ENCODE peak calls at places on chromosomes 4 and X, in eight cellular contexts. G, P, X, D, A, R, L and J are unnamed samples.

GRCh38 chr4:1727117-1728031 is 6.1 kb downstream of the TACC3 start:
- DNase-seq in A (peak), L (no peak), P (no peak), X (no peak), D (peak), R (peak), G (peak), J (no peak)

GRCh38 chrX:102517331-102517730 is 792 bp upstream of the TMSB15A start:
- DNase-seq in D (no peak), A (no peak), P (no peak), X (no peak), L (peak), G (no peak), R (peak), J (no peak)

GRCh38 chr4:3413675-3414420 is 27.9 kb upstream of the HGFAC start:
- DNase-seq in A (no peak), G (no peak), R (no peak), P (no peak), X (no peak), L (no peak), D (no peak), J (no peak)

GRCh38 chrX:138853936-138854335 is 142.4 kb upstream of the FGF13 start:
- DNase-seq in A (no peak), R (no peak), X (no peak), G (no peak), L (no peak), P (no peak), D (no peak), J (no peak)

GRCh38 chr4:38119663-38120374 is 159.6 kb downstream of the PTTG2 start:
- DNase-seq in A (no peak), X (no peak), D (peak), R (peak), G (peak), L (no peak), P (no peak), J (no peak)

GRCh38 chr4:143389543-143390195 is 53.0 kb downstream of the GAB1 start:
- DNase-seq in L (no peak), P (no peak), A (no peak), G (no peak), X (no peak), R (no peak), D (peak), J (no peak)

GRCh38 chr4:69095301-69095731 is 958 bp upstream of the UGT2B7 start:
- DNase-seq in G (no peak), R (no peak), X (no peak), D (peak), L (no peak), A (peak), P (no peak), J (no peak)

GRCh38 chrX:65987856-65988255 is 52.0 kb downstream of the VSIG4 start:
- DNase-seq in D (no peak), X (no peak), G (no peak), L (no peak), R (no peak), P (no peak), A (no peak), J (no peak)

GRCh38 chr4:85520765-85521749 is 46.1 kb downstream of the ARHGAP24 start:
- DNase-seq in R (no peak), A (no peak), X (no peak), P (no peak), G (peak), D (no peak), L (no peak), J (no peak)

GRCh38 chr4:42519803-42520417 is 122.6 kb downstream of the SHISA3 start:
- DNase-seq in P (no peak), G (no peak), R (peak), D (peak), A (peak), L (peak), X (peak), J (no peak)

GRCh38 chr4:26780524-26780923 is 80.1 kb upstream of the STIM2 start:
- DNase-seq in P (no peak), A (no peak), D (peak), L (no peak), R (peak), X (no peak), G (no peak), J (no peak)

GRCh38 chrX:109390556-109390955 is 91.3 kb downstream of the GUCY2F start:
- DNase-seq in A (no peak), L (no peak), G (no peak), P (no peak), R (no peak), D (peak), X (no peak), J (no peak)

GRCh38 chr4:44447563-44448504 is 775 bp downstream of the KCTD8 start:
- DNase-seq in X (no peak), P (no peak), L (peak), G (peak), R (peak), A (no peak), D (peak), J (no peak)

GRCh38 chr4:92231511-92231910 is 72.3 kb upstream of the GRID2 start:
- DNase-seq in X (no peak), D (no peak), A (no peak), P (no peak), G (no peak), L (no peak), R (no peak), J (no peak)

GRCh38 chr4:173091362-173091761 is 77.2 kb upstream of the GALNT7 start:
- DNase-seq in L (no peak), P (no peak), X (no peak), A (no peak), G (no peak), R (no peak), D (no peak), J (no peak)

GRCh38 chr4:152935661-152936445 is at the start of gene FHDC1:
- DNase-seq in D (peak), L (peak), X (no peak), A (no peak), R (no peak), P (no peak), G (no peak), J (no peak)

GRCh38 chrX:53605004-53605403 is 81.5 kb downstream of the HUWE1 start:
- DNase-seq in G (no peak), R (peak), D (no peak), X (no peak), L (no peak), P (no peak), A (no peak), J (no peak)

GRCh38 chr4:42302348-42302747 is 94.9 kb upstream of the SHISA3 start:
- DNase-seq in P (no peak), A (no peak), R (peak), X (no peak), D (peak), L (peak), G (no peak), J (no peak)

GRCh38 chr4:25908491-25908901 is 5.5 kb upstream of the SMIM20 start:
- DNase-seq in L (no peak), G (no peak), A (peak), P (no peak), D (peak), X (no peak), R (peak), J (no peak)

GRCh38 chr4:173464486-173464885 is 65.5 kb downstream of the HAND2 start:
- DNase-seq in D (no peak), X (no peak), L (no peak), A (no peak), G (no peak), R (no peak), P (no peak), J (no peak)

GRCh38 chrX:18681996-18682395 is 10.1 kb upstream of the RS1 start:
- DNase-seq in R (no peak), D (no peak), P (no peak), A (no peak), X (no peak), L (peak), G (no peak), J (no peak)

GRCh38 chr4:168598191-168598590 is 101.3 kb downstream of the PALLD start:
- DNase-seq in A (no peak), R (peak), X (no peak), G (no peak), P (no peak), L (no peak), D (no peak), J (no peak)

GRCh38 chr4:161314371-161314770 is 849.4 kb downstream of the FSTL5 start:
- DNase-seq in X (no peak), R (no peak), G (no peak), L (no peak), A (no peak), P (no peak), D (no peak), J (no peak)

GRCh38 chr4:133151681-133152329 is 2.7 kb downstream of the PCDH10 start:
- DNase-seq in G (no peak), L (no peak), X (no peak), D (no peak), A (no peak), P (no peak), R (peak), J (no peak)

GRCh38 chr4:140995058-140995457 is 138.2 kb downstream of the RNF150 start:
- DNase-seq in A (no peak), D (no peak), G (peak), L (peak), X (no peak), P (no peak), R (no peak), J (no peak)

GRCh38 chr4:76952631-76953587 is 3.4 kb downstream of the SEPTIN11 start:
- DNase-seq in P (no peak), A (no peak), G (no peak), X (no peak), D (no peak), R (no peak), L (no peak), J (no peak)